ENCODE peak calls at places on chromosome 10, in four cellular contexts. P is posterior cingulate gyrus, L is AML-193, J is GM12878. N is an unnamed sample.

GRCh38 chr10:89090760-89091455 is 100.3 kb downstream of the FAS start:
- DNase-seq in L (peak), J (no peak), P (no peak), N (no peak)

GRCh38 chr10:112332509-112333228 is 41.2 kb upstream of the ACSL5 start:
- DNase-seq in J (no peak), L (no peak), P (no peak), N (no peak)

GRCh38 chr10:88227342-88228018 is 355.6 kb downstream of the RNLS start:
- DNase-seq in J (no peak), L (no peak), P (no peak), N (no peak)

GRCh38 chr10:73910764-73911552 is at the start of gene PLAU:
- DNase-seq in P (peak), L (peak), J (no peak), N (no peak)

GRCh38 chr10:78437407-78437768 is 403.7 kb downstream of the RPS24 start:
- DNase-seq in J (no peak), P (no peak), L (no peak), N (no peak)

GRCh38 chr10:5297466-5297865 is 67.3 kb upstream of the UCN3 start:
- DNase-seq in J (no peak), P (no peak), L (peak), N (no peak)

GRCh38 chr10:59362184-59362966 is at the start of gene FAM13C:
- DNase-seq in L (no peak), P (peak), J (no peak), N (peak)

GRCh38 chr10:7277874-7278273 is 133.0 kb downstream of the SFMBT2 start:
- DNase-seq in J (no peak), L (no peak), P (no peak), N (no peak)

GRCh38 chr10:76415559-76415958 is 984.1 kb downstream of the LRMDA start:
- DNase-seq in P (no peak), L (no peak), J (no peak), N (no peak)

GRCh38 chr10:3805791-3806381 is 20.9 kb upstream of the KLF6 start:
- DNase-seq in J (no peak), P (no peak), L (no peak), N (no peak)

GRCh38 chr10:11036424-11037011 is 18.8 kb downstream of the CELF2 start:
- DNase-seq in J (no peak), L (no peak), P (no peak), N (no peak)

GRCh38 chr10:123150986-123151738 is 3.0 kb upstream of the BUB3 start:
- DNase-seq in P (no peak), J (no peak), L (no peak), N (no peak)

N was measured in anterior cingulate cortex.